ENCODE peak calls at places on chromosomes 16 and 17, in five cellular contexts. C, A, O, V and D are unnamed samples.
A peak's percentile ranks its signal among the peaks of the same experiment; 100 is the strongest.

GRCh38 chr17:29409963-29410362 is 19.8 kb downstream of the TAOK1 start:
- DNase-seq in A (no peak), C (no peak), V (no peak), O (no peak), D (no peak)

GRCh38 chr16:1993731-1994131 is 4.0 kb downstream of the SYNGR3 start:
- DNase-seq in V (no peak), C (no peak), A (no peak), O (no peak), D (no peak)

GRCh38 chr17:48726916-48727286 is 1.6 kb downstream of the HOXB13 start:
- DNase-seq in A (no peak), O (no peak), C (no peak), V (no peak), D (no peak)

GRCh38 chr16:77359065-77359502 is 75.8 kb downstream of the ADAMTS18 start:
- DNase-seq in C (peak; percentile 68), O (no peak), V (no peak), A (peak; percentile 88), D (no peak)

GRCh38 chr16:50841081-50841886 is 99.4 kb downstream of the CYLD start:
- DNase-seq in V (no peak), C (no peak), O (no peak), A (no peak), D (no peak)

GRCh38 chr17:78128616-78129384 is at the start of gene TMC6:
- DNase-seq in V (no peak), O (peak; percentile 83), C (no peak), A (peak; percentile 71), D (peak; percentile 85)

GRCh38 chr17:44587339-44587738 is 30.1 kb downstream of the FZD2 start:
- DNase-seq in A (no peak), V (no peak), O (no peak), C (peak; percentile 96), D (peak; percentile 37)

GRCh38 chr17:29570521-29570920 is 2.0 kb downstream of the TP53I13 start:
- DNase-seq in V (no peak), C (no peak), A (no peak), O (peak; percentile 49), D (no peak)

GRCh38 chr16:58211245-58211644 is 13.3 kb upstream of the CSNK2A2 start:
- DNase-seq in O (no peak), C (no peak), A (no peak), V (no peak), D (no peak)

GRCh38 chr17:57201481-57201880 is 54.8 kb upstream of the MSI2 start:
- DNase-seq in O (no peak), A (no peak), V (no peak), C (no peak), D (no peak)